ENCODE peak calls at places on chromosomes 4 and X, in four cellular contexts. One of them, this sample, is unnamed.

GRCh38 chr4:89022426-89023128 is 34.4 kb downstream of the FAM13A start:
- DNase-seq in SK-N-SH: no peak
- DNase-seq in K562: no peak
- DNase-seq in HepG2: no peak
- DNase-seq in this sample: no peak

GRCh38 chr4:54547299-54548097 is 110.3 kb upstream of the KIT start:
- DNase-seq in SK-N-SH: no peak
- DNase-seq in K562: no peak
- DNase-seq in HepG2: no peak
- DNase-seq in this sample: no peak

GRCh38 chr4:74891037-74891436 is 41.9 kb upstream of the PARM1 start:
- DNase-seq in SK-N-SH: no peak
- DNase-seq in K562: no peak
- DNase-seq in HepG2: peak
- DNase-seq in this sample: no peak

GRCh38 chrX:11458175-11458574 is 165.0 kb downstream of the AMELX start:
- DNase-seq in SK-N-SH: no peak
- DNase-seq in K562: no peak
- DNase-seq in HepG2: no peak
- DNase-seq in this sample: no peak

GRCh38 chr4:149176019-149176418 is 639.6 kb downstream of the IQCM start:
- DNase-seq in SK-N-SH: no peak
- DNase-seq in K562: no peak
- DNase-seq in HepG2: peak
- DNase-seq in this sample: peak

GRCh38 chr4:2791518-2792395 is 1.1 kb upstream of the SH3BP2 start:
- DNase-seq in SK-N-SH: peak
- DNase-seq in K562: no peak
- DNase-seq in HepG2: no peak
- DNase-seq in this sample: no peak

GRCh38 chrX:146054311-146054710 is 236.7 kb downstream of the SLITRK2 start:
- DNase-seq in SK-N-SH: no peak
- DNase-seq in K562: no peak
- DNase-seq in HepG2: no peak
- DNase-seq in this sample: no peak

GRCh38 chr4:37567781-37568180 is 118.4 kb downstream of the RELL1 start:
- DNase-seq in SK-N-SH: no peak
- DNase-seq in K562: no peak
- DNase-seq in HepG2: no peak
- DNase-seq in this sample: no peak

GRCh38 chr4:99690990-99691389 is 33.4 kb upstream of the C4orf54 start:
- DNase-seq in SK-N-SH: no peak
- DNase-seq in K562: no peak
- DNase-seq in HepG2: no peak
- DNase-seq in this sample: no peak

GRCh38 chr4:81875962-81876650 is 404.4 kb upstream of the RASGEF1B start:
- DNase-seq in SK-N-SH: no peak
- DNase-seq in K562: no peak
- DNase-seq in HepG2: no peak
- DNase-seq in this sample: no peak

GRCh38 chr4:24582235-24582863 is 2.0 kb downstream of the DHX15 start:
- DNase-seq in SK-N-SH: no peak
- DNase-seq in K562: no peak
- DNase-seq in HepG2: no peak
- DNase-seq in this sample: no peak

GRCh38 chrX:136021903-136022302 is 36.7 kb downstream of the SLC9A6 start:
- DNase-seq in SK-N-SH: no peak
- DNase-seq in K562: no peak
- DNase-seq in HepG2: no peak
- DNase-seq in this sample: no peak

GRCh38 chrX:7330971-7331746 is 183.2 kb upstream of the PUDP start:
- DNase-seq in SK-N-SH: no peak
- DNase-seq in K562: no peak
- DNase-seq in HepG2: no peak
- DNase-seq in this sample: no peak

GRCh38 chr4:25790024-25790423 is 72.8 kb downstream of the SEL1L3 start:
- DNase-seq in SK-N-SH: no peak
- DNase-seq in K562: no peak
- DNase-seq in HepG2: no peak
- DNase-seq in this sample: no peak

GRCh38 chr4:141686929-141687328 is 50.5 kb downstream of the IL15 start:
- DNase-seq in SK-N-SH: no peak
- DNase-seq in K562: no peak
- DNase-seq in HepG2: no peak
- DNase-seq in this sample: no peak

GRCh38 chr4:140095694-140096482 is 58.1 kb downstream of the MAML3 start:
- DNase-seq in SK-N-SH: peak
- DNase-seq in K562: no peak
- DNase-seq in HepG2: no peak
- DNase-seq in this sample: no peak

GRCh38 chr4:167274346-167274745 is 40.1 kb upstream of the SPOCK3 start:
- DNase-seq in SK-N-SH: no peak
- DNase-seq in K562: no peak
- DNase-seq in HepG2: no peak
- DNase-seq in this sample: no peak

GRCh38 chr4:59770865-59771264 is 1429.3 kb upstream of the ADGRL3 start:
- DNase-seq in SK-N-SH: no peak
- DNase-seq in K562: no peak
- DNase-seq in HepG2: no peak
- DNase-seq in this sample: no peak

GRCh38 chrX:9737363-9737762 is 28.3 kb downstream of the GPR143 start:
- DNase-seq in SK-N-SH: no peak
- DNase-seq in K562: no peak
- DNase-seq in HepG2: no peak
- DNase-seq in this sample: no peak

DNA sequence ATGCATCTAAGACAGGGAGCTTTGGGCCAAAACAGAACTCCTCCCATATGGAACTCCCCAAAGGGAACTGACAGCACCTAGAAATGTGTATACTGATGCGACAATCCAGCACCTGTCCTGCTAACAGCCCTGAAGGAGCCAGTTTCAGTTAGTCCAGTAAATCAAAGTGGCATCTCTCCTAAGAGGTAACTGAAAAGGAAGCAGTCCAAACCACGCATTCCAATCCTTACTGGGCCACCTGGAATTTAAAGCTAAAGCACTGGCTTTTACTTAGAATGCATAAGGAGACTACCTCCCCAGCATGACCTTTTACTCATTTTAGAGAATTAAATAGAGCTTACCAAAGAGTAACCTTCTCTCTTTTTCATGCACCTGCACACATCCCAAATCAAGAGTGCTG is 586.8 kb upstream of the PITX2 start:
- DNase-seq in SK-N-SH: no peak
- DNase-seq in K562: no peak
- DNase-seq in HepG2: no peak
- DNase-seq in this sample: no peak
- TF ChIP-seq FOXJ3 in SK-N-SH: no peak
- TF ChIP-seq FOXJ3 in K562: no peak
- TF ChIP-seq FOXJ3 in HepG2: no peak
- TF ChIP-seq FOXJ3 in this sample: no peak

GRCh38 chr4:29423836-29424721 is 1296.1 kb upstream of the PCDH7 start:
- DNase-seq in SK-N-SH: no peak
- DNase-seq in K562: no peak
- DNase-seq in HepG2: no peak
- DNase-seq in this sample: no peak
- TF ChIP-seq FOXJ3 in SK-N-SH: no peak
- TF ChIP-seq FOXJ3 in K562: no peak
- TF ChIP-seq FOXJ3 in HepG2: no peak
- TF ChIP-seq FOXJ3 in this sample: no peak

GRCh38 chr4:162498168-162498567 is 334.4 kb upstream of the FSTL5 start:
- DNase-seq in SK-N-SH: no peak
- DNase-seq in K562: no peak
- DNase-seq in HepG2: no peak
- DNase-seq in this sample: no peak

GRCh38 chr4:162502109-162502508 is 338.3 kb upstream of the FSTL5 start:
- DNase-seq in SK-N-SH: no peak
- DNase-seq in K562: no peak
- DNase-seq in HepG2: no peak
- DNase-seq in this sample: no peak

GRCh38 chr4:162503868-162504267 is 340.1 kb upstream of the FSTL5 start:
- DNase-seq in SK-N-SH: no peak
- DNase-seq in K562: no peak
- DNase-seq in HepG2: no peak
- DNase-seq in this sample: no peak

GRCh38 chr4:162497564-162498167 is 333.9 kb upstream of the FSTL5 start:
- DNase-seq in SK-N-SH: peak
- DNase-seq in K562: peak
- DNase-seq in HepG2: peak
- DNase-seq in this sample: no peak

DNA sequence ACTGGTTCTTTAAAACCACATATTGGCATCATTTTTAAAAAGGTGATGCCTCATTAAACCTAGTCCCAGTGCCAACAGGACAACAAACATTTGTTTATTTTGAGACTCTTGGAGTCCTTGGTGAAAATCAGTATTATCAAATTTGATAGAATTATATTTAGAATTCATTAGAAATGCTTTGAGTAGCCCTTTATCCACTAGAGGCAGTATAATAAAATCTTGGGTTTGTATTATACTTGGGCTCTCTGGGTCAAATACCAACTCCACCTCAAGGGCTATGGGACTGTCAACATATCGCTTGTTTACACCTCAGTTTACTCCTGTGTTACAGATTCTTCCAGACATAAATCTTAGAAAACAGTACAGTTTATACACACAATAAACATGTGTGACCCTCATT is 335.7 kb upstream of the FSTL5 start:
- DNase-seq in SK-N-SH: peak
- DNase-seq in K562: no peak
- DNase-seq in HepG2: no peak
- DNase-seq in this sample: no peak
- TF ChIP-seq FOXJ3 in SK-N-SH: no peak
- TF ChIP-seq FOXJ3 in K562: no peak
- TF ChIP-seq FOXJ3 in HepG2: no peak
- TF ChIP-seq FOXJ3 in this sample: no peak

DNA sequence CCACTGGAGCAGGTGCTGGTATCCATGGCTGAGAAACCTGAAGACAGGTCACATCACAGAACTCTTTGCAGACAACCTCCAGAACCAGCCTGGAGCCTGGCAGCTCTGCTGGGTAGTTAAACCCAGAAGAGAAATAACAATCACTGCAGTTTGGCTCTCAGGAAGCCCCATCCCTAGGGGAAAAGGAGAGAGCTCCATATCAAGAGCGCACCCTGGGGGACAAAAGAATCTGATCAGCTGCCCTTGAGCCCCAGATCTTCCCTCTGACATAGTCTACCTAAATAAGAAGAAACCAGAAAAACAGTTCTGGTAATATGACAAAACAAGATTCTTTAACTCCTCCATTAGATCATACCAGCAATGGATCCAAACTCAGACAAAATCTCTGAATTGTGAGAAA is 823.2 kb upstream of the FRG1 start:
- DNase-seq in SK-N-SH: no peak
- DNase-seq in K562: no peak
- DNase-seq in HepG2: no peak
- DNase-seq in this sample: peak
- TF ChIP-seq FOXJ3 in SK-N-SH: no peak
- TF ChIP-seq FOXJ3 in K562: no peak
- TF ChIP-seq FOXJ3 in HepG2: no peak
- TF ChIP-seq FOXJ3 in this sample: no peak

DNA sequence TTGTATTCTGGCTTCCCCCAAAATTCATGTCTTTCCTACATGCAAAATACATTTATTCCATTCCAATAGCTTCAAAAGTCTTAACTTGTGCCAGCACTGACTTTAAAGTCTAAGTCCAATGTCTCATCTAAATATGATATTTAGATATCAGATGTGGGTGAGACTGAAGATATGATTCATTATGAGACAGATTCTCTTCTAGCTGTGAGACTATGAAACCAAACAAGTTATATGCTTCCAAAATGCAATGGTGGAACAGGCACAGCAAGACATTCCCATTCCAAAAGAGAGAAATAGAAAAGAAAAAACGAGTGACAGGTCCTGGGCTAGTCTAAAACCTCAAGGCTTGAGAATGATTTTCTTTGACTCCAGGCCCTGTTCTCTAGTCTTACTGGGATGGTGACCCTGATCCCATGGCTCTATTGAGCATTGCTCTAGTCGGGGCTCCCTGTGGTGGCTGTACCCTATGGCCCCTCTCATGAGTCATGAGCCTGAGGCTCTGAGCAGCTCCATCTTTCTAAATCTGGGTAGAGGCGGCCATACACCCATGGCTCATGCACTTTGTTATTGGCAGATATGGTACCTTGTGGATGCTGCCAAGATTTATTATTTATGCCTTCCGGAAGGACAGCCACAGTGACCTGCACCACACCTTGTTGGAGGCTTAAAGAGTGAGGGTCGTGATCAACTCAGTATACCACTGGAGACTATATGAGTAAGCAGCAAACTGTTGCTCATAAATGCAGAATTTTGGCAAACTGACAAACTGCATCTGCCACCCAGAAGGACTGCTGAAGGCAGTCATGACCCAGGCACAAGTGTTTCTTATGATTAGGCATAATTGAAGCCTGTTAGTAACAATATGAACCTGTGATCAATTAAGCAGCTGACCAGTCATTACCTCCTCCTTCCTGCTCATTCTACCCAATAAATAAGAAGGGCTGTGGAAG is 38.5 kb upstream of the BOD1L1 start:
- DNase-seq in SK-N-SH: no peak
- DNase-seq in K562: no peak
- DNase-seq in HepG2: no peak
- DNase-seq in this sample: no peak
- TF ChIP-seq FOXJ3 in SK-N-SH: no peak
- TF ChIP-seq FOXJ3 in K562: no peak
- TF ChIP-seq FOXJ3 in HepG2: no peak
- TF ChIP-seq FOXJ3 in this sample: no peak

DNA sequence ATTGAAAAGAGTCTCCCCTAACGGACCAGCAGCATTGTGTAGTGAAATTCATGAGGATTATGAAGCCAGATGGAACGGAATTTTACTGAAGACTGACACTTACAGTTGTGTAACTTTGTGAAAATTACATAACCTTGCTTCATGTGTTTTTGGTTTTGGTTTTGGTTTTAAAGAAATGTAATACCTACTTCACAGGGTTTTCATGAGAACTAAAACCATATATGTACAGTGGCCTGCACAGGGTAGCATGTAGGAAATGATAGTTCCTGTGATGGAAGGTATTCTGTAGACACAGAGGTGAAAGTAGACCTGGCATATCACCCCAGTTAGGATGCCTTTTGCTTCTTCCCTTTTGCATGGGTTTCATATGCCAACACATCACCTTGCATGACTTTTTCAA is 247.0 kb downstream of the BANK1 start:
- DNase-seq in SK-N-SH: no peak
- DNase-seq in K562: no peak
- DNase-seq in HepG2: no peak
- DNase-seq in this sample: no peak
- TF ChIP-seq FOXJ3 in SK-N-SH: no peak
- TF ChIP-seq FOXJ3 in K562: no peak
- TF ChIP-seq FOXJ3 in HepG2: no peak
- TF ChIP-seq FOXJ3 in this sample: no peak